ENCODE peak calls at places on chromosomes 4 and X, in seven cellular contexts. M is right lobe of liver, L is mucosa of descending colon, G is mammary epithelial cell, C is ovary, J is HAP-1, U is stomach. R is an unnamed sample.

GRCh38 chrX:40175416-40176255 is 77.9 kb upstream of the BCOR start:
- DNase-seq in M (peak; percentile 80), L (peak; percentile 84), G (no peak), C (peak; percentile 77), J (peak; percentile 70), U (peak; percentile 65), R (no peak)

GRCh38 chr4:7411491-7411890 is 23.2 kb downstream of the PSAPL1 start:
- DNase-seq in M (no peak), L (no peak), G (no peak), C (no peak), J (no peak), U (peak; percentile 7), R (no peak)

GRCh38 chrX:44872319-44872816 is 620 bp upstream of the KDM6A start:
- DNase-seq in M (no peak), L (peak; percentile 70), G (peak; percentile 52), C (peak; percentile 57), J (no peak), U (peak; percentile 61), R (no peak)

GRCh38 chr4:185726931-185727330 is 85.1 kb downstream of the SORBS2 start:
- DNase-seq in M (no peak), L (no peak), G (no peak), C (peak; percentile 59), J (no peak), U (no peak), R (no peak)

GRCh38 chr4:54063224-54063623 is 1.2 kb downstream of the CHIC2 start:
- DNase-seq in M (no peak), L (no peak), G (peak; percentile 59), C (no peak), J (no peak), U (no peak), R (no peak)

GRCh38 chr4:8164194-8164565 is 5.6 kb upstream of the ABLIM2 start:
- DNase-seq in M (no peak), L (no peak), G (no peak), C (no peak), J (no peak), U (peak; percentile 36), R (no peak)

GRCh38 chr4:5780831-5781480 is 70.0 kb downstream of the EVC start:
- DNase-seq in M (peak; percentile 3), L (no peak), G (no peak), C (no peak), J (no peak), U (no peak), R (peak; percentile 84)

GRCh38 chr4:137981277-137981676 is 260.9 kb downstream of the SLC7A11 start:
- DNase-seq in M (no peak), L (no peak), G (peak; percentile 41), C (no peak), J (no peak), U (no peak), R (no peak)

GRCh38 chr4:174218127-174218790 is 65.2 kb downstream of the FBXO8 start:
- DNase-seq in M (no peak), L (no peak), G (no peak), C (no peak), J (no peak), U (no peak), R (no peak)

GRCh38 chr4:168666531-168666930 is 169.7 kb downstream of the PALLD start:
- DNase-seq in M (no peak), L (no peak), G (peak; percentile 76), C (no peak), J (no peak), U (no peak), R (peak; percentile 21)

GRCh38 chr4:183905593-183906485 is 732 bp downstream of the STOX2 start:
- DNase-seq in M (peak; percentile 56), L (peak; percentile 48), G (peak; percentile 43), C (peak; percentile 50), J (peak; percentile 86), U (peak; percentile 45), R (no peak)

GRCh38 chr4:163353054-163353453 is 9.4 kb downstream of the NPY5R start:
- DNase-seq in M (no peak), L (no peak), G (no peak), C (no peak), J (no peak), U (no peak), R (no peak)

GRCh38 chrX:317424-318067 is 1.1 kb downstream of the GTPBP6 start:
- DNase-seq in M (no peak), L (no peak), G (no peak), C (no peak), J (no peak), U (no peak), R (no peak)

GRCh38 chrX:64338296-64338695 is 57.0 kb downstream of the MTMR8 start:
- DNase-seq in M (no peak), L (no peak), G (peak; percentile 0), C (no peak), J (no peak), U (no peak), R (no peak)

GRCh38 chrX:18119856-18120255 is 100.8 kb downstream of the BEND2 start:
- DNase-seq in M (no peak), L (no peak), G (no peak), C (no peak), J (no peak), U (no peak), R (no peak)

GRCh38 chrX:71181558-71181909 is 36.9 kb downstream of the NLGN3 start:
- DNase-seq in M (no peak), L (peak; percentile 32), G (no peak), C (peak; percentile 28), J (peak; percentile 45), U (no peak), R (no peak)

GRCh38 chrX:118855681-118856310 is 32.2 kb downstream of the ZCCHC12 start:
- DNase-seq in M (no peak), L (no peak), G (no peak), C (no peak), J (no peak), U (no peak), R (no peak)

GRCh38 chr4:110156442-110156841 is 42.0 kb downstream of the ELOVL6 start:
- DNase-seq in M (no peak), L (no peak), G (no peak), C (no peak), J (no peak), U (no peak), R (no peak)

GRCh38 chr4:74531952-74532794 is 87.2 kb downstream of the AREG start:
- DNase-seq in M (no peak), L (no peak), G (peak; percentile 78), C (no peak), J (peak; percentile 51), U (no peak), R (no peak)

DNA sequence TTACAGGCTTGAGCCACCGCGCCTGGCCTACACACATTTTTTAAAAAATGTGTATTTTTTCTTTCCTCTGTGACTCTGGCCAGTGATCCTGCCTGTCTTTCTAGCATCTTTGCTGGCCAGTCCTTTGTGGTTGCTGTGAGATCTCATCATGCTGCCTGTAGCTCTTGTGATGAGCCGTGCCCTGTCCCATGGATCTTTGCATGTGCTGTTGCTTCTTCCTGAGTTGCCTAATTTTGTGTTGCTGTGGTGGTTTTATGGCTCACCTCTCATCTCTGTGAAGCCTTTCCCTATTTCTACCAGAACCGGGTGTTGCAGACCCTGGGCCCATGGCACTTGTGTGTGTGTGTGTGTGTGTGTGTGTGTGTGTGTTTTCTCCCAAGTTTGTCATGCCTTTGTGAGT is 8.3 kb downstream of the NSD2 start:
- DNase-seq in M (no peak), L (no peak), G (no peak), C (no peak), J (no peak), U (no peak), R (no peak)
- H3K4me3 ChIP-seq in M (no peak overlapping the region), L (no peak overlapping the region), G (no peak overlapping the region), C (no peak overlapping the region), J (no peak overlapping the region), U (no peak overlapping the region), R (no peak overlapping the region)

GRCh38 chr4:4289055-4289454 is 899 bp downstream of the LYAR start:
- DNase-seq in M (no peak), L (no peak), G (no peak), C (no peak), J (no peak), U (no peak), R (no peak)

GRCh38 chr4:4284827-4285618 is 4.9 kb downstream of the LYAR start:
- DNase-seq in M (no peak), L (peak; percentile 73), G (peak; percentile 46), C (peak; percentile 31), J (no peak), U (no peak), R (no peak)

GRCh38 chr4:4289575-4289929 is 402 bp downstream of the LYAR start:
- DNase-seq in M (no peak), L (no peak), G (no peak), C (peak; percentile 20), J (no peak), U (no peak), R (no peak)

GRCh38 chr4:4289930-4290850 is at the start of the genes LYAR and ZBTB49:
- DNase-seq in M (peak; percentile 95), L (peak; percentile 99), G (peak; percentile 93), C (peak; percentile 95), J (peak; percentile 79), U (peak; percentile 96), R (peak; percentile 35)

DNA sequence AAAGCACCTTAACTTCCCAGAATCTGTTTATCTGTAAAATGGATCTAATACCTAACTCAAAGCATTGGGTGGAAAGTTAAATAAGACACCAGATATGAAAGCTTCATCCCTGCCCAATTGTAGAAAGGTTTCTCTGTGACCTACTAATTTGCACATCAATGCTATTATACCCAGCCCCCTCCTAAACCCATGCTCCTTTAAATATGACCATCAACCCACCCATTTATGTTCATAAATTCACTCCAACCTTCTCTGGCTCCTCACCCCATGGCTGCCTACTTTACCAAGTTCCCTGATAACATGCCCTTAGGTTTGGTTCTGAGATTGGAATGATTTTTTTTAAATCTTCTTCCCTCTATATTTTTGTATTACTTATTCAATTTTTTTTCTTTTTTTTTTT is 1.9 kb downstream of the LYAR start:
- DNase-seq in M (no peak), L (no peak), G (no peak), C (no peak), J (no peak), U (no peak), R (no peak)
- H3K4me3 ChIP-seq in M (no peak overlapping the region), L (no peak overlapping the region), G (no peak overlapping the region), C (no peak overlapping the region), J (no peak overlapping the region), U (no peak overlapping the region), R (no peak overlapping the region)

DNA sequence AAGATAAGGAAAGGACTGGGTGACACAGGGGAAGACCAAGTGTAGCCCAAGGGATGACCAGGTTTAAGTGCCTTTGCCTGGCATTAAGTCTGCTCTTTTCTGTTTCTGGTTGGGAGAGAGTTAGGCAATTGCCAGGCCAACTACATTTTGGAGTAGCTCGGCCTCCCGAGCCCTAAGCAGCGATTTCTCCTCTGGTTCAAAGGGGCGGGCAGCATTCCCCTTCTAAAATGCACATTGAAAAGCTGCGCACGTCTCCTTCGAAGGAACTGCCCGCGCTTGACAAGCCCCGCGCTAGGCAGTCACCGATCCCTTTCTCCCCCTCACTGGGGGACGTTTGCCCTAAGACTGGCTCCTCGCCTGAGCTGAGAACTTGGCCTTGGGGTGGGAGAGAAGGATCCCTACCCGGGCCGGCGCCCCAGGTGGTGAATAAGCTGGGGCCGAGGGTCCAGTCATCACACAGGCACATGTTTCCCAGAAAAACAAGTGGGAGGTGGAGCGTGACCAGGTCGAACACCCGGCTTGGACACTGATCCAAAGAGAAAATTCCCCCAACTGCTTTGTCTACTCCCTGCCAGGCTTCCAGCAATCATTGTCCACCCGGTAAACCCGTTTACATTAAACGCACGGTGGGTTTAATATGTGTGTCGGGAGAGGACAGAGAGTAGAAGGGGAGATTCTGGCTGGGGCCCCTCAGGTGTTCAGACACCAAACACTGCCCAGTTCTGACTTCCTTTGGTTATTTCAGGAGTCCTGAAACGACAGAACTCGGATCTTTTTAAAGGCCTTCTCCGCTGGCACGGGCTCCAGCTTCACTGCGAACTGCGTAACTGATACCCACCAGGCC is 4.0 kb downstream of the ARX start:
- DNase-seq in M (no peak), L (no peak), G (no peak), C (peak; percentile 43), J (no peak), U (no peak), R (no peak)
- H3K4me3 ChIP-seq in M (no peak overlapping the region), L (no peak overlapping the region), G (no peak overlapping the region), C (peak overlapping the region; percentile 32), J (peak overlapping the region; percentile 42), U (no peak overlapping the region), R (no peak overlapping the region)

GRCh38 chrX:19839770-19840254 is 47.6 kb downstream of the SH3KBP1 start:
- DNase-seq in M (no peak), L (no peak), G (peak; percentile 46), C (no peak), J (peak; percentile 10), U (no peak), R (no peak)
- H3K4me3 ChIP-seq in M (no peak overlapping the region), L (no peak overlapping the region), G (no peak overlapping the region), C (no peak overlapping the region), J (no peak overlapping the region), U (no peak overlapping the region), R (no peak overlapping the region)